ENCODE peak calls at places on chromosomes 4 and X, in five cellular contexts. M is AG10803, P is epithelial cell of proximal tubule, A is glutamatergic neuron, S is MCF 10A. T is an unnamed sample.

GRCh38 chr4:161817822-161818412 is 345.9 kb downstream of the FSTL5 start:
- DNase-seq in P (no peak), S (no peak), M (no peak), A (no peak), T (no peak)

GRCh38 chrX:43731086-43731485 is 75.0 kb downstream of the MAOA start:
- DNase-seq in M (no peak), P (no peak), A (no peak), S (no peak), T (no peak)

GRCh38 chrX:11533211-11533651 is 132.5 kb downstream of the ARHGAP6 start:
- DNase-seq in M (peak), S (peak), A (no peak), P (peak), T (no peak)

GRCh38 chrX:129617420-129617819 is 37.3 kb downstream of the APLN start:
- DNase-seq in A (no peak), P (no peak), S (no peak), M (no peak), T (no peak)

GRCh38 chrX:16664059-16664458 is 14.1 kb downstream of the S100G start:
- DNase-seq in A (no peak), M (no peak), P (no peak), S (no peak), T (no peak)

GRCh38 chr4:108743021-108743420 is 19.8 kb downstream of the ETNPPL start:
- DNase-seq in M (no peak), A (no peak), P (no peak), S (no peak), T (no peak)

GRCh38 chr4:166763018-166763417 is 471.3 kb downstream of the SPOCK3 start:
- DNase-seq in M (no peak), P (no peak), S (no peak), A (no peak), T (no peak)

GRCh38 chr4:154565704-154566103 is 2.9 kb downstream of the FGB start:
- DNase-seq in M (no peak), S (no peak), P (no peak), A (no peak), T (no peak)

GRCh38 chrX:108224727-108225455 is 133.3 kb downstream of the ATG4A start:
- DNase-seq in M (peak), P (peak), A (peak), S (peak), T (peak)

GRCh38 chrX:49273181-49273727 is 3.7 kb downstream of the PPP1R3F start:
- DNase-seq in P (no peak), S (no peak), A (no peak), M (no peak), T (no peak)

GRCh38 chr4:38672247-38673071 is 8.5 kb downstream of the KLF3 start:
- DNase-seq in P (no peak), S (no peak), A (no peak), M (no peak), T (peak)

GRCh38 chrX:41933546-41933945 is 10.2 kb upstream of the CASK start:
- DNase-seq in P (no peak), M (no peak), A (no peak), S (no peak), T (no peak)

GRCh38 chr4:101400096-101400495 is 52.8 kb upstream of the PPP3CA start:
- DNase-seq in M (no peak), S (peak), A (no peak), P (no peak), T (no peak)

GRCh38 chr4:3797831-3798500 is 31.8 kb downstream of the ADRA2C start:
- DNase-seq in P (no peak), S (no peak), M (no peak), A (peak), T (no peak)

GRCh38 chr4:155085843-155086530 is 122.4 kb upstream of the NPY2R start:
- DNase-seq in S (peak), M (no peak), A (no peak), P (no peak), T (no peak)

GRCh38 chrX:18424482-18425198 is 768 bp upstream of the CDKL5 start:
- DNase-seq in S (no peak), A (peak), P (no peak), M (peak), T (peak)

GRCh38 chrX:66163849-66164401 is at the start of gene HEPH:
- DNase-seq in P (no peak), S (no peak), M (peak), A (no peak), T (no peak)

GRCh38 chrX:125132274-125132673 is 187.4 kb upstream of the TEX13C start:
- DNase-seq in M (no peak), P (no peak), A (no peak), S (peak), T (no peak)

GRCh38 chr4:69057620-69058409 is 38.5 kb upstream of the UGT2B7 start:
- DNase-seq in A (no peak), M (no peak), P (no peak), S (no peak), T (peak)

GRCh38 chr4:139584784-139585183 is 28.8 kb upstream of the SETD7 start:
- DNase-seq in P (no peak), A (no peak), M (no peak), S (peak), T (no peak)

GRCh38 chr4:1763070-1763549 is 30.0 kb upstream of the FGFR3 start:
- DNase-seq in S (no peak), M (no peak), A (no peak), P (no peak), T (no peak)

GRCh38 chr4:97235516-97235915 is 907.8 kb downstream of the STPG2 start:
- DNase-seq in A (no peak), P (no peak), M (no peak), S (no peak), T (no peak)

GRCh38 chr4:1604706-1605205 is 79.4 kb downstream of the FAM53A start:
- DNase-seq in S (peak), P (no peak), M (no peak), A (peak), T (no peak)

GRCh38 chr4:117421706-117422105 is 336.3 kb upstream of the TRAM1L1 start:
- DNase-seq in S (no peak), M (no peak), A (no peak), P (no peak), T (no peak)

GRCh38 chr4:140928880-140929279 is 172.7 kb upstream of the TBC1D9 start:
- DNase-seq in M (peak), A (no peak), S (no peak), P (no peak), T (no peak)

GRCh38 chr4:137861682-137862081 is 329.4 kb upstream of the PCDH18 start:
- DNase-seq in P (no peak), A (no peak), M (peak), S (peak), T (no peak)

GRCh38 chr4:75733369-75733768 is 9.0 kb downstream of the USO1 start:
- DNase-seq in A (no peak), M (peak), P (no peak), S (no peak), T (no peak)

GRCh38 chr4:78558421-78558820 is 6.9 kb downstream of the ANXA3 start:
- DNase-seq in P (no peak), A (no peak), S (no peak), M (peak), T (no peak)

GRCh38 chrX:47568656-47569295 is 7.8 kb downstream of the ARAF start:
- DNase-seq in P (no peak), S (no peak), M (no peak), A (no peak), T (peak)

GRCh38 chr4:168551945-168552695 is 55.3 kb downstream of the PALLD start:
- DNase-seq in S (peak), A (no peak), P (no peak), M (no peak), T (no peak)

GRCh38 chr4:10832989-10833635 is 148.5 kb upstream of the CLNK start:
- DNase-seq in S (no peak), M (no peak), A (peak), P (no peak), T (no peak)

GRCh38 chr4:187491959-187492358 is 503.6 kb upstream of the ZFP42 start:
- DNase-seq in A (no peak), S (no peak), P (no peak), M (no peak), T (no peak)

GRCh38 chrX:103356023-103356798 is at the start of gene TCEAL9:
- DNase-seq in S (peak), M (peak), P (no peak), A (peak), T (peak)

GRCh38 chr4:173528378-173529321 is 1.4 kb downstream of the HAND2 start:
- DNase-seq in P (no peak), A (no peak), S (no peak), M (peak), T (no peak)

DNA sequence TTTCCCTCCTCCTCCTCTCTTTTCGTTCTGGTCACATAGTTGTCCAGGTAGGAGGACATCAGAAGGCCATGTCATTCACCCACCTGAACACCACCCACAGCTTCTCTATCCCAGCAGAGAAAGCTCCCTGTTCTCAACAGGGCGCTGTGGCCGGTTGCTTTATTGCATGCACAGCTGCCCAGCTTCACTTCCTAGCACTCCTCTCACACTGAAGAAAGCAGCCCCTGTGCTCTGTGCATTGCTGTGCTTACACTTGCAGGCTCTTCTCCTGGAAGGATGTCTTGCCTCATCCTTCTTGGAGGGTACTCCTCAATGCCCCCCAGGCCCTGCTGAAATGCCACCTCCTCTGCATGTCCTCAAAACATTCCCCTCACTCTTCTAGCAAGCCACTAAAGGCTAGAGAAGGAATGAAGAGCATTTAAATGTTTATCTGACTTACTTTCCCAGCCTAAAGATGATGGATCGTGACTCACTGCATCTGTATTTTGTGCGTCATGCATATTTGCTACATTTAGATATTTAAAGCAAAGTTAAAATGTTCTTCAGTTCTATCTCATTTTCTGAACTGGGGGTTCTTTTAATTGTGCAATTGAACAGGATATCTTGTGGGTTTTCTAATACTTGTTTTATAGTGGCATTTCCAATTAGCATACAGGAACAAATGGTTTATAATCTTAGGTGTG is 186.4 kb upstream of the PUDP start:
- DNase-seq in S (peak), P (no peak), A (no peak), M (peak), T (no peak)
- TF ChIP-seq CTCF in S (no peak), P (no peak), A (no peak), M (no peak), T (no peak)

DNA sequence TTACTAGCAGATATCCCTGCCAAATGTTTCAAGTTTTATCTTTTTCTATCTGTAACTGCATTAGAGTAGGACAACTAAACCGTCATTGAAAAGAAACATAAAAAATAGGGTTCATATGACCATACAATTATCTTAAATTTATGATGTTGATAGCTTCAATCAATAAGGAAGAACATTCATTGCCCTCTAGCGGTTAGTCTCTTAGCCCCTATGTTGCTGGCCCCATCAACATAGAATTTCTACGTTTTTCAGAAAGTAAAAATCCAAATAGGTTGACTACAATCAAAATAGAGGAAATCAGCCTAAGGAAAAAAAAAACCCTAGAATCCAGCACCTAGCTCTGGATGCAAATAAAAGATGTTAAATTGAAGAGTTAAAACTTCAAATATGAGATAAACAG is 225.1 kb upstream of the ITM2A start:
- DNase-seq in S (peak), P (no peak), A (no peak), M (no peak), T (no peak)
- TF ChIP-seq CTCF in S (peak), P (peak), A (no peak), M (no peak), T (peak)

GRCh38 chr4:16884673-16885460 is 13.6 kb downstream of the LDB2 start:
- DNase-seq in P (no peak), M (no peak), A (no peak), S (no peak), T (no peak)
- TF ChIP-seq CTCF in P (peak), M (peak), A (peak), S (peak), T (peak)

GRCh38 chr4:47763279-47763678 is 74.6 kb downstream of the CORIN start:
- DNase-seq in A (no peak), S (no peak), M (no peak), P (no peak), T (no peak)

DNA sequence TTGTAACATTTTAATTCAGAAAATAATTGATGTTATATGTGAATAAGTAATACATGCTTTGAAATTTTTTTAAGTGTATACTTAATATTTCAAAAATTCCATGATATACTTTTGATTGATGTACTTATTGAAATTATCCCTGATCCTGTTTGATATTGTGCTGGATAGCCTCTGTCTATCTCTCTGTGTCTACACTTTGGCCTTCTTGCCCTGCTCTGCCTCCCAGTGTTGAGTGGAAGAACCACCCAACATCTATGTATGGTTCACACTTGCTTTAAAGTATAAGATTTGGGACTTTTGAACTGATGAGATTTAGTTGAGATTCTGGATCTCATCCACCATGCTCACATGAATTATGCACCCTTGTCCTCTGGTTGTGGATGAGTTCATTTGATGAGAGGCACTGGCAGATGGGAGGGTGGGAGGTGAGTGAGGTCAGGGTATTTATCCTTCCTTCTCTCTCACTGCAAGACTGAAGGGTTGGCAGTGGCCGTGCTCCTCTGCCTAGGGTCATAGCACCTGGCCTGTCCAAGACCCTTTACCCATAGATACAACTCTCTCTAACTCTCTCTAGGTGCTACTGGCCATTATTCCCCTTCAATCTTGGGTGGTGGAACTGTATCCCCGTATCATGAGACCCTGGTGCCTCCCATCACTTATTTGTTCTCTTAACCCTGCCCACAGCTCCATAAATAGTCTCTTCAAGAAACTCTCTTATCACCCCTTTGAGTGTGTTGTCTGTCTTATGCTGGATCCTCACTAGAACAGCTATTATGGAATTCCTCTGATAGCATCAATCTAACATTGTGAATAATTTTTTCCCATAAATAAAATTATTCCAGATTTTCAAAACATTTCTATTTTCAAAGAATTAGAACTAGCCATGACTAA is 75.2 kb downstream of the CORIN start:
- DNase-seq in P (no peak), S (no peak), M (no peak), A (no peak), T (no peak)
- TF ChIP-seq CTCF in P (peak), S (no peak), M (no peak), A (no peak), T (no peak)

GRCh38 chr4:8591626-8592365 is 769 bp upstream of the CPZ start:
- DNase-seq in P (no peak), A (peak), S (no peak), M (no peak), T (no peak)

GRCh38 chr4:8589831-8590545 is 2.6 kb upstream of the CPZ start:
- DNase-seq in P (no peak), M (peak), S (no peak), A (peak), T (no peak)

GRCh38 chr4:8592366-8593267 is at the start of gene CPZ:
- DNase-seq in S (no peak), P (no peak), M (peak), A (peak), T (no peak)

GRCh38 chr4:8590546-8590880 is 2.1 kb upstream of the CPZ start:
- DNase-seq in P (no peak), S (no peak), A (peak), M (no peak), T (no peak)

DNA sequence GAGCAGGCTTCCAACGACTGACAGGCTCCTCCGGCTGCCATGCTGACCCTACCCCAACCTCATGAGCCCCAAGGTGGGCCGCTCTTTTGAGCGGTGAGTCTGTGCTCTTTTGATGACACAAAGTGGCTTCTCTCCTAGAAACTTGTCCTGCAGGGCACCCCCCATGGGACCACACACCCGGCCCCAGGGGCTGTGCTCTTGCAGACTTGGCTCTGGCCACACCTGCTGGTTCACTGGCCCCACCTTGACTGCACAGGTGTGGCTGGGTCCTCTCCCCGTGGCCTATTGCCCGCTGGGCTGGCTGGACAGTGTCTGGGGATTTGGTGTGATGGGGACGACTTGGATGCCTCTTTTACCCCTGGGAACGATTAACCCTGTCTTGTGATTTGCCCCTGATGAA is 1.5 kb upstream of the CPZ start:
- DNase-seq in M (no peak), P (no peak), S (no peak), A (peak), T (no peak)
- TF ChIP-seq CTCF in M (no peak), P (no peak), S (no peak), A (no peak), T (no peak)

GRCh38 chr4:176792348-176793059 is at the start of gene VEGFC:
- DNase-seq in A (peak), S (peak), P (no peak), M (peak), T (peak)
- TF ChIP-seq CTCF in A (no peak), S (peak), P (no peak), M (peak), T (peak)

DNA sequence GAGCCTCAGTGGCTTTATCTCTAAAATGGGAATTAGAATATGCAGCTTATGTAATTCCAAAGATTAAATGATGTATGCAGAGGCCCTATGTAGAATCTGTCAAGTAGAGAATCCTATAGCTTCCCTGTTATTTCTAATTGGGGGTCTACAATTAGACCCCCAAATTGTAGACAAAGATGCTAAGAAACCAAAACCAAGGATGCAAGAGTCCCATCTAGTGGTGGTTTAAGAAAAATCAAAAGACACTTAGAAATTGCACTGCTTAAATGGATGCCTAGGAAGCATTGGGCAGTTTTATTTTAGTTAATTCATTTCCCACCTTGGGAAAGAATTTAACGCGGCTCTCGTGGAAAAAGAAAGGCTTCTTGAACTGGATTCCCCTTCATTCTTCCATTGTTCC is 115.2 kb downstream of the GABRA2 start:
- DNase-seq in A (no peak), S (peak), M (no peak), P (no peak), T (no peak)
- TF ChIP-seq CTCF in A (peak), S (peak), M (no peak), P (peak), T (peak)

DNA sequence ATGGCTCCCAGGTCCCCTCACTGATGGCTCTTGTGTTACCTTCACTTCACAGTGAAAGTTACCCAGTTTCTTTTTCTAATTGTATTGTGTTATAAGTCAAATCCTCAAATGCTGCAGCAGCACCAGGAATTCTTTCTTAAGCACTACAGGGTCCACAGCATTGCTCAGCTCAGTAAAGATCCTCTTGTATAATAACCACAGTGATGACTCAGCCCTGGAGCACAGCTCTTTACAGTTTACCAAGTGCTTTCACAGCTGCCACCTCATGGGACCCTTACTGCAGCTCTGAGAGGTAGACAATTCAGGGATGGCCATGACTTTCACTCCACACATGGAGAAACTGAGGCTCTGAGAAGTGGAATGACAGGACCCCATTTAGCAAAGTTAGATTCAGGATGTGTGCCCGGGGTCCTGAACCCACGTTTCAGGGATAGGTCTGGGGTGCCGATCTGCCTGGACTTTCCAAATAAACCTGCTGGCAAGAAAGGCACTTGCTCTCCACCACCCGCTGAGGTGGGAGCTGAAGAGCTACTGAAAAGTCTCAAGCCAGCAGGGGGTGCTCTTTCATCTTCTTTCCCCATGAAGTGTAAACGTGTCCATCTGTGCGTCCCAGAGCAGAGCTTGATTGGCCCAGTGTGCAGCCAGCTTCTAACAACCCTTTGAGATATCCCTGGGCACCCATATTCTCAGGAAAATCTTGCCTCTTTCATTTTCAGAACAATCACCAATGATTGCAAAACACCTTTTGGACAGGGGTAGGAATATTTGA is 35.7 kb upstream of the GABRQ start:
- DNase-seq in A (no peak), S (peak), P (no peak), M (no peak), T (no peak)
- TF ChIP-seq CTCF in A (no peak), S (peak), P (no peak), M (no peak), T (peak)

GRCh38 chrX:70973221-70973620 is 42.3 kb upstream of the SLC7A3 start:
- DNase-seq in M (no peak), P (no peak), A (no peak), S (no peak), T (no peak)

GRCh38 chrX:70969635-70970481 is 39.0 kb upstream of the SLC7A3 start:
- DNase-seq in M (no peak), P (no peak), S (no peak), A (no peak), T (no peak)

GRCh38 chrX:70970482-70970999 is 39.6 kb upstream of the SLC7A3 start:
- DNase-seq in A (no peak), M (peak), S (peak), P (no peak), T (no peak)
- TF ChIP-seq CTCF in A (peak), M (peak), S (peak), P (peak), T (peak)